ENCODE peak calls at places on chromosomes 7 and 10, in seven cellular contexts. Y, A, T, L, K, S and Z are unnamed samples.

GRCh38 chr10:13944901-13945300 is 358.1 kb downstream of the PRPF18 start:
- DNase-seq in T (no peak), S (no peak), Y (no peak), K (no peak), A (no peak), L (no peak), Z (no peak)

GRCh38 chr7:17716816-17717215 is 223.5 kb downstream of the SNX13 start:
- DNase-seq in T (no peak), S (no peak), A (no peak), Y (no peak), L (no peak), K (no peak), Z (no peak)

GRCh38 chr7:66055321-66055956 is 20.2 kb upstream of the ASL start:
- DNase-seq in Y (peak), K (peak), L (no peak), S (no peak), T (no peak), A (no peak), Z (no peak)

GRCh38 chr10:13485623-13486022 is 43.2 kb downstream of the BEND7 start:
- DNase-seq in A (no peak), L (no peak), T (no peak), K (no peak), Y (no peak), S (no peak), Z (no peak)

GRCh38 chr7:32062150-32062549 is 8.1 kb downstream of the PDE1C start:
- DNase-seq in L (no peak), Y (peak), T (no peak), A (peak), K (no peak), S (no peak), Z (peak)

GRCh38 chr7:69245646-69246045 is 352.6 kb upstream of the AUTS2 start:
- DNase-seq in L (no peak), A (no peak), T (no peak), K (no peak), Y (no peak), S (no peak), Z (no peak)

GRCh38 chr7:128921866-128922440 is 11.4 kb upstream of the KCP start:
- DNase-seq in K (no peak), Y (no peak), T (no peak), S (no peak), L (no peak), A (no peak), Z (no peak)

GRCh38 chr7:1713502-1714484 is 43.7 kb downstream of the ELFN1 start:
- DNase-seq in A (no peak), T (no peak), K (no peak), L (no peak), Y (no peak), S (no peak), Z (peak)

GRCh38 chr7:157851501-157852067 is 514.8 kb downstream of the DNAJB6 start:
- DNase-seq in T (no peak), Y (no peak), L (peak), S (no peak), K (no peak), A (peak), Z (no peak)

GRCh38 chr10:43056568-43057011 is 20.3 kb upstream of the RET start:
- DNase-seq in S (no peak), A (no peak), T (no peak), Y (no peak), K (no peak), L (no peak), Z (no peak)

GRCh38 chr10:129472696-129473555 is 5.9 kb downstream of the MGMT start:
- DNase-seq in K (no peak), T (no peak), Y (no peak), S (no peak), A (peak), L (no peak), Z (no peak)

GRCh38 chr10:90871279-90871760 is 454 bp upstream of the RPP30 start:
- DNase-seq in Y (peak), K (peak), A (peak), T (no peak), S (peak), L (peak), Z (peak)

GRCh38 chr7:927031-927671 is 27.3 kb downstream of the ADAP1 start:
- DNase-seq in T (no peak), K (no peak), A (no peak), L (peak), S (no peak), Y (no peak), Z (peak)

GRCh38 chr7:123635551-123636359 is 19.9 kb upstream of the LMOD2 start:
- DNase-seq in K (peak), Y (peak), T (no peak), A (no peak), S (no peak), L (no peak), Z (no peak)

GRCh38 chr10:24457661-24458318 is 248.9 kb downstream of the KIAA1217 start:
- DNase-seq in A (no peak), S (no peak), Y (no peak), K (no peak), L (no peak), T (no peak), Z (peak)

GRCh38 chr7:70646551-70647248 is 485.2 kb upstream of the GALNT17 start:
- DNase-seq in S (no peak), K (no peak), A (no peak), T (no peak), Y (no peak), L (no peak), Z (no peak)

GRCh38 chr7:74002474-74003017 is 25.4 kb upstream of the ELN start:
- DNase-seq in L (no peak), T (peak), S (peak), K (peak), Y (peak), A (no peak), Z (peak)

GRCh38 chr10:95247200-95247880 is 43.5 kb downstream of the PDLIM1 start:
- DNase-seq in T (peak), S (peak), L (no peak), Y (no peak), K (peak), A (no peak), Z (no peak)

GRCh38 chr7:2478387-2478760 is 2.2 kb upstream of the GRIFIN start:
- DNase-seq in A (no peak), T (no peak), K (no peak), L (peak), Y (no peak), S (no peak), Z (peak)

GRCh38 chr10:73244866-73245477 is 2.1 kb downstream of the DNAJC9 start:
- DNase-seq in K (no peak), Y (peak), S (no peak), T (no peak), A (no peak), L (no peak), Z (no peak)

GRCh38 chr10:89364533-89364932 is 13.3 kb upstream of the IFIT1B start:
- DNase-seq in T (no peak), L (no peak), S (no peak), A (no peak), K (no peak), Y (peak), Z (no peak)

GRCh38 chr10:60910543-60910942 is 33.4 kb downstream of the RHOBTB1 start:
- DNase-seq in T (no peak), A (no peak), L (no peak), S (no peak), Y (peak), K (no peak), Z (no peak)

GRCh38 chr10:91799580-91799975 is 1.4 kb downstream of the TNKS2 start:
- DNase-seq in A (no peak), L (no peak), K (peak), T (no peak), S (no peak), Y (no peak), Z (no peak)

GRCh38 chr10:71748671-71749191 is 24.6 kb downstream of the VSIR start:
- DNase-seq in S (no peak), A (peak), Y (peak), K (no peak), T (no peak), L (peak), Z (no peak)

GRCh38 chr7:143305423-143306070 is 10.4 kb upstream of the CLCN1 start:
- DNase-seq in L (peak), K (no peak), S (no peak), T (no peak), Y (peak), A (peak), Z (peak)

GRCh38 chr10:117374506-117375359 is 507 bp downstream of the PDZD8 start:
- DNase-seq in A (peak), K (peak), Y (peak), S (no peak), L (peak), T (no peak), Z (no peak)

GRCh38 chr7:115146148-115146547 is 224.3 kb downstream of the MDFIC start:
- DNase-seq in T (no peak), Y (no peak), A (no peak), S (no peak), K (no peak), L (no peak), Z (peak)

GRCh38 chr7:73829505-73829904 is 1.3 kb upstream of the CLDN4 start:
- DNase-seq in T (no peak), S (no peak), Y (no peak), A (no peak), K (no peak), L (no peak), Z (peak)

GRCh38 chr10:23693398-23693797 is 254.5 kb downstream of the OTUD1 start:
- DNase-seq in K (no peak), S (no peak), Y (no peak), A (no peak), L (no peak), T (no peak), Z (peak)

GRCh38 chr10:79403441-79404230 is 41.8 kb downstream of the ZCCHC24 start:
- DNase-seq in L (no peak), Y (no peak), A (no peak), T (no peak), K (no peak), S (no peak), Z (no peak)

DNA sequence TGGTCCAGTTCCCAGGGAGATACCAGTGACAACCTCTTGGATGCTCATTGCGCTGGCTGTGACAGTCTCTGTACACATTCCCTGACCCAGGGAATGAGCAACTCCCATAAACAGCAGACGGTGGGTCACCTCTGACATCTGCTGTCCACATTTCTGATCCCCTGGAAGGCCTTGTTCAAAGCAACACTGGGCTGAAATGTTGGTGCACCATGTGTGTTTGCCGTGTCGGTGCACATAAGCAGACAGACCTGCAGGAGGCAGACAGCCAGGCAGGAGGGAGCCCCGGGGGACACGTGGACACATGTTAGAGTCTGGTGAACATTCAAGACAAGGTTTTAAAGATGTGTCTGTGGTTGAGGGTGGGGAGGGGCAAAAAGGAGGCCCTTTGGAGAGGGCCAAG is 254.9 kb downstream of the PLXNA4 start:
- DNase-seq in A (no peak), L (no peak), Y (no peak), K (peak), S (no peak), T (no peak), Z (no peak)
- TF ChIP-seq CTCF in A (no peak), L (no peak), Y (no peak), K (peak), S (no peak), T (peak), Z (no peak)

GRCh38 chr10:69801094-69801433 is 642 bp upstream of the COL13A1 start:
- DNase-seq in A (no peak), L (no peak), T (no peak), Y (peak), S (no peak), K (peak), Z (peak)
- TF ChIP-seq CTCF in A (peak), L (no peak), T (peak), Y (peak), S (peak), K (peak), Z (peak)

GRCh38 chr7:101302641-101303101 is 18.9 kb downstream of the IFT22 start:
- DNase-seq in Y (no peak), A (no peak), K (no peak), T (no peak), L (no peak), S (no peak), Z (no peak)
- TF ChIP-seq CTCF in Y (no peak), A (no peak), K (no peak), T (no peak), L (no peak), S (no peak), Z (no peak)

GRCh38 chr10:10873915-10874314 is 143.8 kb upstream of the CELF2 start:
- DNase-seq in S (no peak), Y (no peak), T (no peak), L (no peak), K (no peak), A (no peak), Z (no peak)
- TF ChIP-seq CTCF in S (no peak), Y (no peak), T (no peak), L (no peak), K (no peak), A (no peak), Z (no peak)

DNA sequence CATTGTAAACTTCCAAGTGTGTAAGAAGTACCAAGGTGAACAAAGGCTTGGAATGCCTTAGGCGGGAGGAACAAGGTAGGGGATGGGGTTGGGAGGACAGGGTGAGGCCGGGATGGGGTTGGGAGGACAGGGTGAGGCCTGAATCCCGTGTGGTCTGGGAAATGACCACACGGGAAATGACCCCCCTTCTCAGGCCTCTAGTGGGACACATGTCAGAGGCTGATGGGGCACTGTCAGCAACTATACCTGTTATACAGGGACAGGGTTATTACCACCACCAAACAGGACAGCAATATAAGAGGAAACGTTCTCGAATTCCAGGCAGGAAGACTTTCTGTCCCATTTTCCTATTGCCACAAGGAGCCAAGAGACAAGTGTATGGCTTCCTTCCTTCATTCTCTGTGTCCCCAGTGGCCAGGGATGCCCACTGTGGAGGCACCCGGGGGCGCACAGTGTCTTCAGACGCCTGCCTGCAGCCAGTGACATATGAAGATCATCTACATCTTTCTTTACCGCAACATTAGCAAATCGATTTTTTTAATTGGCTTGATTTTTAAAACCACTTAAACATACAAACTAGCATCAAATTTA is 1.3 kb downstream of the MKI67 start:
- DNase-seq in S (no peak), T (no peak), Y (peak), K (no peak), L (no peak), A (peak), Z (no peak)
- TF ChIP-seq CTCF in S (no peak), T (no peak), Y (no peak), K (no peak), L (no peak), A (no peak), Z (no peak)

GRCh38 chr7:104926189-104926904 is 87.7 kb upstream of the KMT2E start:
- DNase-seq in K (no peak), T (no peak), Y (no peak), S (no peak), L (no peak), A (no peak), Z (no peak)

GRCh38 chr7:104922187-104923009 is 91.6 kb upstream of the KMT2E start:
- DNase-seq in S (peak), Y (no peak), L (no peak), A (no peak), K (peak), T (no peak), Z (no peak)

GRCh38 chr7:104921596-104921995 is 92.4 kb upstream of the KMT2E start:
- DNase-seq in S (no peak), T (no peak), Y (no peak), K (no peak), A (no peak), L (no peak), Z (no peak)

GRCh38 chr7:104926905-104927454 is 87.0 kb upstream of the KMT2E start:
- DNase-seq in Y (no peak), A (no peak), L (no peak), S (no peak), T (no peak), K (no peak), Z (peak)

GRCh38 chr7:104923010-104923421 is 91.0 kb upstream of the KMT2E start:
- DNase-seq in Y (peak), L (peak), S (peak), K (peak), A (peak), T (peak), Z (peak)
- TF ChIP-seq CTCF in Y (peak), L (peak), S (peak), K (peak), A (peak), T (peak), Z (peak)

GRCh38 chr10:104777086-104777799 is 136.2 kb downstream of the SORCS3 start:
- DNase-seq in Y (peak), T (no peak), L (no peak), A (no peak), K (no peak), S (no peak), Z (no peak)
- TF ChIP-seq CTCF in Y (no peak), T (no peak), L (no peak), A (no peak), K (no peak), S (no peak), Z (no peak)